ENCODE peak calls at places on chromosomes 1 and 21, in six cellular contexts. W, Q, Z, V, L and E are unnamed samples.

GRCh38 chr1:202207292-202207691 is 13.7 kb downstream of the LGR6 start:
- DNase-seq in L (no peak), V (no peak), Z (no peak), W (no peak), Q (peak; percentile 73), E (no peak)

GRCh38 chr1:118987431-118988185 is 535 bp downstream of the TBX15 start:
- DNase-seq in L (no peak), Z (no peak), V (no peak), Q (no peak), W (no peak), E (no peak)

GRCh38 chr1:8174807-8175206 is 143.1 kb upstream of the SLC45A1 start:
- DNase-seq in V (no peak), L (peak; percentile 51), W (no peak), Z (no peak), Q (no peak), E (no peak)

GRCh38 chr1:193579323-193579722 is 392.9 kb upstream of the B3GALT2 start:
- DNase-seq in V (no peak), L (no peak), Q (no peak), W (no peak), Z (no peak), E (no peak)

GRCh38 chr21:35198004-35198403 is 148.9 kb upstream of the RUNX1 start:
- DNase-seq in L (no peak), W (peak; percentile 9), Z (no peak), Q (peak; percentile 96), V (no peak), E (no peak)

GRCh38 chr1:58060548-58061170 is 485.9 kb downstream of the OMA1 start:
- DNase-seq in L (no peak), Q (no peak), W (no peak), V (no peak), Z (no peak), E (no peak)

GRCh38 chr1:185843297-185843869 is 109.2 kb downstream of the HMCN1 start:
- DNase-seq in L (no peak), V (no peak), Z (no peak), W (no peak), Q (no peak), E (no peak)

GRCh38 chr1:24503870-24504523 is 1.4 kb downstream of the RCAN3 start:
- DNase-seq in L (no peak), W (no peak), Q (no peak), Z (no peak), V (no peak), E (no peak)

GRCh38 chr1:170126691-170127090 is 19.1 kb upstream of the NTMT2 start:
- DNase-seq in W (peak; percentile 5), Z (no peak), V (no peak), Q (peak; percentile 95), L (no peak), E (no peak)

GRCh38 chr1:87327362-87328120 is 1.1 kb upstream of the LMO4 start:
- DNase-seq in Q (no peak), Z (no peak), W (no peak), V (no peak), L (no peak), E (no peak)

GRCh38 chr1:2597441-2598328 is 11.1 kb downstream of the PRXL2B start:
- DNase-seq in V (no peak), Z (no peak), W (no peak), L (no peak), Q (no peak), E (no peak)

GRCh38 chr1:2596530-2597333 is 10.2 kb downstream of the PRXL2B start:
- DNase-seq in Z (no peak), Q (no peak), V (no peak), W (no peak), L (no peak), E (no peak)

GRCh38 chr1:2595261-2595811 is 8.8 kb downstream of the PRXL2B start:
- DNase-seq in V (no peak), Z (no peak), W (no peak), Q (no peak), L (no peak), E (no peak)

GRCh38 chr1:2595812-2596529 is 9.4 kb downstream of the PRXL2B start:
- DNase-seq in Q (no peak), W (no peak), V (no peak), Z (no peak), L (no peak), E (no peak)

DNA sequence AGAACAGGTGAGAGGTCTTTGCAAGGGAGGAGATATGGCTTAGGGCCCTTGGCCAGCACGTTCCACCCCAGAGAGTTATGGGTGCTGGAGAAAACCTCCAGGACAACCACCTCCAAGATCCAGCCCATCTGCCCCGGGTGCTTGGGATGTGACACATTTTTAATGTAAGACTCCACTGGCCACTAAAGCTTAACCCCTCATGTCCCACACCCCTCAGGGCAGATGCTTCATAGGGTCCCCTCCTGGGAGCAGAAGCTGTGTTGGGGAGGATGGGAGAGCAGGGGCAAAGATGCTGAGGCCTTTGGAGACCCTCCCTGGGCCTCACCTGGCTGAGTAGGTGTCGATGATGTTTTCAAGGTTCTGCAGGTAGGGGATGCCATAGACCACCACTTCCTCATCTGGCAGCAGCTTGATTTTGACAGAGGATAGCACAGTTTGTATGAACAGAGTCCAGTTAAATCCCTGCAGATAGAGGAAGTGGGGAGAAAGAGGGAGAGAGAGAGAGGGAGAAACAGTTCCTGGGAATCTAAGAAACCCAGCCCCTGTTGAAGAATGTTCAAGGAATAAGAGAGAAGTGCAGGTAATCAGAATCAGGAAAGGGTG is 11.9 kb downstream of the PRXL2B start:
- DNase-seq in Q (no peak), V (no peak), Z (no peak), L (no peak), W (no peak), E (no peak)
- H3K36me3 ChIP-seq in Q (no peaks in the 10 kb centered on the region), V (no peaks in the 10 kb centered on the region), Z (no peaks in the 10 kb centered on the region), L (no peaks in the 10 kb centered on the region), W (no peaks in the 10 kb centered on the region), E (no peaks in the 10 kb centered on the region)

DNA sequence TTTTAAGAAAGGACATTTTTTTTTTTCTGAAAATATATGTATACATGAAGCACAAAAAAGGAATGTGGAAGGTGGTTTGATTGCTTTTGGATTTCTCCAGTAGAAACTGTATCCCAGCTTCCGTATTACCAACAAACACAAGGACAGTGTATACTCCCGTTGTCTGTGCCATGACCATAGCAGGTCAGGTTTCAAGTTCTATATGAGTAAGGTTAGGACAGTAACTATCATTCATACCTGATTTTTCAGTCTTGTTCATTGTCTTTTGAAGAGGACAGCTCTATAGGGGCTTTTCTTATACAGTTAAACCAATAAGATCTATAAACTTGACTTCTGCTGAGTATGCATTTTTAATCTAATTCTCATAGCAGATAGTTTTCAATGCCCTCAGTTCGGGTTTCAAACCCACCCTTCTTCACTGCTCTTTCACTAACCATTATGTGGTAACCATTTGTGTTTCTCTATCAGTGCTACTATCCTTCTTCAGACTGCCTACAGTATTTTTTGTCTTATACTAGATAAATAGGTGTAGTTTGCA is 19.6 kb downstream of the UBAP2L start:
- DNase-seq in Z (no peak), Q (no peak), W (no peak), L (no peak), V (no peak), E (no peak)
- H3K36me3 ChIP-seq in Z (peaks cover 99% of the 10 kb centered on the region), Q (peaks cover 57% of the 10 kb centered on the region), W (peaks cover 6% of the 10 kb centered on the region), L (peaks cover 19% of the 10 kb centered on the region), V (peaks cover 77% of the 10 kb centered on the region), E (peaks cover 32% of the 10 kb centered on the region)

GRCh38 chr1:44759077-44759476 is 16.3 kb upstream of the RPS8 start:
- DNase-seq in Q (no peak), W (no peak), V (no peak), L (no peak), Z (no peak), E (no peak)

GRCh38 chr1:44757420-44757819 is 17.8 kb downstream of the KIF2C start:
- DNase-seq in W (no peak), Z (no peak), L (no peak), V (no peak), Q (no peak), E (no peak)

GRCh38 chr1:44760876-44761275 is 14.5 kb upstream of the RPS8 start:
- DNase-seq in W (no peak), V (no peak), Z (no peak), L (no peak), Q (no peak), E (no peak)
- H3K36me3 ChIP-seq in W (peaks cover 2% of the 10 kb centered on the region), V (no peaks in the 10 kb centered on the region), Z (no peaks in the 10 kb centered on the region), L (no peaks in the 10 kb centered on the region), Q (peaks cover 34% of the 10 kb centered on the region), E (no peaks in the 10 kb centered on the region)

GRCh38 chr1:155913969-155914757 is 3.0 kb upstream of the RIT1 start:
- DNase-seq in W (no peak), V (no peak), Q (peak; percentile 89), Z (no peak), L (no peak), E (no peak)

GRCh38 chr1:155910621-155911121 is 478 bp downstream of the RIT1 start:
- DNase-seq in Z (no peak), W (peak; percentile 41), V (peak; percentile 24), Q (peak; percentile 42), L (no peak), E (peak; percentile 29)

GRCh38 chr1:155909894-155910293 is 1.3 kb downstream of the RIT1 start:
- DNase-seq in W (no peak), L (peak; percentile 62), Q (peak; percentile 65), Z (no peak), V (no peak), E (no peak)

GRCh38 chr1:155912056-155912536 is 947 bp upstream of the RIT1 start:
- DNase-seq in Q (no peak), W (peak; percentile 15), L (no peak), Z (no peak), V (no peak), E (peak; percentile 33)

GRCh38 chr1:155911156-155912055 is at the start of gene RIT1:
- DNase-seq in L (peak; percentile 89), Z (peak; percentile 89), Q (peak; percentile 72), W (peak; percentile 92), V (peak; percentile 81), E (peak; percentile 91)
- H3K36me3 ChIP-seq in L (peaks cover 12% of the 10 kb centered on the region), Z (peaks cover 75% of the 10 kb centered on the region), Q (peaks cover 48% of the 10 kb centered on the region), W (peaks cover 6% of the 10 kb centered on the region), V (peaks cover 30% of the 10 kb centered on the region), E (peaks cover 16% of the 10 kb centered on the region)

DNA sequence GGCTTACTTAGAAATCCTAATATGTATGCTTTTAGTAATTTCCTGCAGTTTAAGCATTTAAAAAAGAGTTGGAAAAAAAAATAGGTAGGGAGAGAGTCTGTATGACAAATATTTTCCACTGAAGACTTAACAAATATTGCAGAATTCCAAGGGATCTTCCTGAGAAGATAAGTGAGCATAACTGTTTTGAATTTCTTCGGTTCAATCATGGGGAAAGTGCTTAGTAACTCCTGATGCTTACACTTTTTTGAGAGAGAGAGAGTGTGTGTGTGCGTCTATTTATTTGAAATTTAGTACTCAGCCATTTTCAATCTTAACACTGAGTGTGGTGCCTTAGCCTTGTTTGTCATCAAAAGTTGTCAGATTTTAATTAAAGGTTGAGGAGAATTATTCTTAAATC is 18.5 kb downstream of the SON start:
- DNase-seq in V (no peak), W (no peak), L (no peak), Q (no peak), Z (no peak), E (no peak)
- H3K36me3 ChIP-seq in V (peaks cover 55% of the 10 kb centered on the region), W (no peaks in the 10 kb centered on the region), L (peaks cover 10% of the 10 kb centered on the region), Q (peaks cover 39% of the 10 kb centered on the region), Z (peaks cover 82% of the 10 kb centered on the region), E (peaks cover 12% of the 10 kb centered on the region)

DNA sequence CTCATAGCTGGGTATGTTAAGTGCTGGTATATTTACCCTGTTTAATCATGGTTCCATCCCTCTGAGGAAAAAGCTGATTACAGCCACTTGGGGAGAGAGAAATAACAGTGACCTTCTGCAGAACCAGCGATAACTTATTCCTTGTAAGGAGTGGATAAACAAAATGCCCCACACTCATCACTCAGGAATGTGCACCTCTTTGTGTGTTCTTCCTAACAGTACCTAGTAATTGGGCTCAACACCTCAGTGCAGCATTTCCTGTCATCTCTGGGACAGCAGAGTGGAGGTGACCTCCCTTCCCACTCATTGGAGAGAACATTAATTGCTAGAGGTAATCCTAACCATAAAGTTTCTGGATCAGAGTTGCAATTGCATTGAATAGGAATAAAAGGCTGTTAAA is 112.5 kb upstream of the F3 start:
- DNase-seq in L (peak; percentile 25), V (no peak), Z (no peak), Q (peak; percentile 53), W (peak; percentile 49), E (no peak)
- H3K36me3 ChIP-seq in L (no peaks in the 10 kb centered on the region), V (no peaks in the 10 kb centered on the region), Z (no peaks in the 10 kb centered on the region), Q (no peaks in the 10 kb centered on the region), W (no peaks in the 10 kb centered on the region), E (no peaks in the 10 kb centered on the region)